ENCODE peak calls at places on chromosomes 5 and 9, in six cellular contexts. One of them, this sample, is unnamed.

GRCh38 chr9:91583996-91584395 is 160.4 kb upstream of the NFIL3 start:
- DNase-seq in myocyte: no peak
- DNase-seq in AG10803: no peak
- DNase-seq in cardiac muscle cell: no peak
- DNase-seq in AG08395: no peak
- DNase-seq in WERI-Rb-1: no peak
- DNase-seq in this sample: no peak

GRCh38 chr9:17775646-17776045 is 196.8 kb downstream of the SH3GL2 start:
- DNase-seq in myocyte: no peak
- DNase-seq in AG10803: no peak
- DNase-seq in cardiac muscle cell: no peak
- DNase-seq in AG08395: no peak
- DNase-seq in WERI-Rb-1: no peak
- DNase-seq in this sample: no peak

GRCh38 chr9:136902259-136902821 is 16.0 kb downstream of the TRAF2 start:
- DNase-seq in myocyte: peak
- DNase-seq in AG10803: peak
- DNase-seq in cardiac muscle cell: peak
- DNase-seq in AG08395: peak
- DNase-seq in WERI-Rb-1: no peak
- DNase-seq in this sample: no peak

GRCh38 chr9:121568101-121568460 is 68.4 kb upstream of the GGTA1 start:
- DNase-seq in myocyte: no peak
- DNase-seq in AG10803: no peak
- DNase-seq in cardiac muscle cell: peak
- DNase-seq in AG08395: no peak
- DNase-seq in WERI-Rb-1: no peak
- DNase-seq in this sample: no peak

GRCh38 chr5:58318468-58318867 is 141.4 kb downstream of the PLK2 start:
- DNase-seq in myocyte: no peak
- DNase-seq in AG10803: peak
- DNase-seq in cardiac muscle cell: peak
- DNase-seq in AG08395: peak
- DNase-seq in WERI-Rb-1: no peak
- DNase-seq in this sample: no peak

GRCh38 chr9:130298663-130299279 is 33.2 kb downstream of the HMCN2 start:
- DNase-seq in myocyte: no peak
- DNase-seq in AG10803: no peak
- DNase-seq in cardiac muscle cell: no peak
- DNase-seq in AG08395: no peak
- DNase-seq in WERI-Rb-1: no peak
- DNase-seq in this sample: no peak

GRCh38 chr9:98255578-98256296 is at the start of gene TBC1D2:
- DNase-seq in myocyte: peak
- DNase-seq in AG10803: peak
- DNase-seq in cardiac muscle cell: peak
- DNase-seq in AG08395: peak
- DNase-seq in WERI-Rb-1: peak
- DNase-seq in this sample: peak

GRCh38 chr5:140023611-140024191 is 19.4 kb downstream of the NRG2 start:
- DNase-seq in myocyte: no peak
- DNase-seq in AG10803: no peak
- DNase-seq in cardiac muscle cell: no peak
- DNase-seq in AG08395: no peak
- DNase-seq in WERI-Rb-1: peak
- DNase-seq in this sample: no peak

GRCh38 chr9:7910426-7911015 is 110.9 kb upstream of the DMAC1 start:
- DNase-seq in myocyte: no peak
- DNase-seq in AG10803: no peak
- DNase-seq in cardiac muscle cell: no peak
- DNase-seq in AG08395: no peak
- DNase-seq in WERI-Rb-1: no peak
- DNase-seq in this sample: no peak

GRCh38 chr5:137822158-137822764 is 45.4 kb upstream of the MYOT start:
- DNase-seq in myocyte: peak
- DNase-seq in AG10803: peak
- DNase-seq in cardiac muscle cell: peak
- DNase-seq in AG08395: peak
- DNase-seq in WERI-Rb-1: peak
- DNase-seq in this sample: peak

GRCh38 chr5:172855597-172856292 is 21.7 kb downstream of the ERGIC1 start:
- DNase-seq in myocyte: no peak
- DNase-seq in AG10803: peak
- DNase-seq in cardiac muscle cell: no peak
- DNase-seq in AG08395: peak
- DNase-seq in WERI-Rb-1: no peak
- DNase-seq in this sample: no peak

GRCh38 chr5:22649076-22649475 is 204.1 kb downstream of the CDH12 start:
- DNase-seq in myocyte: no peak
- DNase-seq in AG10803: no peak
- DNase-seq in cardiac muscle cell: peak
- DNase-seq in AG08395: no peak
- DNase-seq in WERI-Rb-1: no peak
- DNase-seq in this sample: no peak

GRCh38 chr5:132023258-132024116 is 12.0 kb upstream of the ACSL6 start:
- DNase-seq in myocyte: no peak
- DNase-seq in AG10803: no peak
- DNase-seq in cardiac muscle cell: no peak
- DNase-seq in AG08395: no peak
- DNase-seq in WERI-Rb-1: no peak
- DNase-seq in this sample: no peak

This sample was measured in MV-4-11.